ENCODE peak calls at places on chromosomes 6 and 20, in nine cellular contexts. J is amniotic epithelial cell; U is GM20000; F is HTR-8/SVneo; L is mesothelial cell of epicardium; D is GM13976; N is type B pancreatic cell; H is endothelial cell; W is stimulated activated naive B cell treated with anti-CD40 and anti-IgM and Interleukin-4, amounts not matched to agents 10 μg/mL and 1 μg/mL and 100 μg/mL, for 72 hours. O is an unnamed sample.

GRCh38 chr20:48215536-48215935 is 430.3 kb upstream of the SULF2 start:
- DNase-seq in J (no peak), U (no peak), F (no peak), L (no peak), D (no peak), N (no peak), H (no peak), W (no peak), O (no peak)

GRCh38 chr20:49989234-49990065 is 6.7 kb downstream of the SNAI1 start:
- DNase-seq in J (peak; percentile 58), U (no peak), F (no peak), L (no peak), D (no peak), N (no peak), H (peak; percentile 44), W (no peak), O (peak; percentile 87)

GRCh38 chr6:56475736-56476457 is 166.8 kb downstream of the DST start:
- DNase-seq in J (peak; percentile 80), U (no peak), F (no peak), L (no peak), D (no peak), N (no peak), H (no peak), W (no peak), O (peak; percentile 38)

GRCh38 chr6:159460476-159460875 is 232.6 kb downstream of the SOD2 start:
- DNase-seq in J (no peak), U (no peak), F (no peak), L (no peak), D (no peak), N (no peak), H (no peak), W (no peak), O (no peak)

GRCh38 chr20:3890410-3890751 is 1.2 kb downstream of the PANK2 start:
- DNase-seq in J (no peak), U (no peak), F (no peak), L (no peak), D (no peak), N (no peak), H (no peak), W (no peak), O (peak; percentile 52)

GRCh38 chr6:140018588-140018987 is 644.1 kb upstream of the CITED2 start:
- DNase-seq in J (peak; percentile 80), U (no peak), F (no peak), L (no peak), D (no peak), N (no peak), H (no peak), W (no peak), O (peak; percentile 19)

GRCh38 chr6:31727717-31728671 is 1.1 kb downstream of the DDAH2 start:
- DNase-seq in J (no peak), U (no peak), F (no peak), L (no peak), D (no peak), N (no peak), H (no peak), W (no peak), O (no peak)

GRCh38 chr6:30683137-30683979 is 3.1 kb downstream of the PPP1R18 start:
- DNase-seq in J (no peak), U (no peak), F (no peak), L (no peak), D (no peak), N (no peak), H (no peak), W (no peak), O (no peak)

GRCh38 chr20:53677447-53678314 is 84.0 kb upstream of the ZNF217 start:
- DNase-seq in J (peak; percentile 76), U (no peak), F (no peak), L (no peak), D (no peak), N (no peak), H (peak; percentile 37), W (no peak), O (peak; percentile 79)

GRCh38 chr6:137637161-137637560 is 143.0 kb upstream of the OLIG3 start:
- DNase-seq in J (peak; percentile 100), U (no peak), F (peak; percentile 52), L (no peak), D (no peak), N (no peak), H (no peak), W (no peak), O (peak; percentile 96)

GRCh38 chr6:125944434-125944816 is 12.1 kb upstream of the HINT3 start:
- DNase-seq in J (peak; percentile 91), U (no peak), F (no peak), L (no peak), D (no peak), N (no peak), H (no peak), W (no peak), O (peak; percentile 93)

GRCh38 chr20:45848421-45848820 is 8.8 kb downstream of the ACOT8 start:
- DNase-seq in J (no peak), U (no peak), F (no peak), L (no peak), D (no peak), N (no peak), H (no peak), W (no peak), O (no peak)